ENCODE peak calls at places on chromosomes 12 and 14, in seven cellular contexts. M is mesendoderm; J is CD8-positive, alpha-beta memory T cell; B is endothelial cell of umbilical vein; O is upper lobe of right lung; X is A549; E is adrenal gland. G is an unnamed sample.

GRCh38 chr14:106372870-106373657 is 846.7 kb downstream of the TMEM121 start:
- DNase-seq in X (peak; percentile 36), E (no peak), O (peak; percentile 84), J (peak; percentile 60), M (peak; percentile 10), B (no peak), G (no peak)

GRCh38 chr12:130163461-130164215 is 1.4 kb downstream of the FZD10 start:
- DNase-seq in E (no peak), O (peak; percentile 58), B (no peak), X (no peak), J (no peak), M (no peak), G (no peak)

GRCh38 chr14:75301666-75302325 is 23.2 kb downstream of the FOS start:
- DNase-seq in M (no peak), B (peak; percentile 64), E (peak; percentile 61), J (no peak), X (no peak), O (peak; percentile 84), G (no peak)

GRCh38 chr12:21795648-21796328 is 21.3 kb upstream of the KCNJ8 start:
- DNase-seq in X (no peak), O (no peak), M (no peak), J (no peak), E (no peak), B (no peak), G (no peak)

GRCh38 chr14:76810953-76811400 is 1.7 kb downstream of the ANGEL1 start:
- DNase-seq in E (peak; percentile 64), M (peak; percentile 68), J (no peak), O (no peak), B (peak; percentile 59), X (peak; percentile 38), G (no peak)

GRCh38 chr12:69274861-69275260 is 35.5 kb downstream of the CPSF6 start:
- DNase-seq in X (no peak), B (peak; percentile 54), O (no peak), J (no peak), E (no peak), M (no peak), G (no peak)

GRCh38 chr14:20494935-20495766 is 10.2 kb upstream of the RNASE10 start:
- DNase-seq in E (peak; percentile 21), O (no peak), B (peak; percentile 51), J (no peak), X (no peak), M (peak; percentile 82), G (peak; percentile 87)

GRCh38 chr14:86217523-86217922 is 687.6 kb downstream of the FLRT2 start:
- DNase-seq in E (no peak), X (no peak), M (peak; percentile 19), J (no peak), O (no peak), B (no peak), G (no peak)

GRCh38 chr12:76284816-76285750 is 63.1 kb downstream of the BBS10 start:
- DNase-seq in O (no peak), X (no peak), M (no peak), J (no peak), B (no peak), E (no peak), G (no peak)

GRCh38 chr14:89000007-89000942 is 175.8 kb downstream of the TTC8 start:
- DNase-seq in J (no peak), M (peak; percentile 89), O (peak; percentile 76), E (peak; percentile 95), B (peak; percentile 57), X (peak; percentile 81), G (peak; percentile 95)

GRCh38 chr12:109099426-109100020 is 2.1 kb downstream of the UNG start:
- DNase-seq in M (no peak), O (no peak), B (no peak), X (no peak), J (no peak), E (no peak), G (no peak)
- H3K27ac ChIP-seq in M (no peak overlapping the region), O (peak overlapping the region; percentile 37), B (peak overlapping the region; percentile 20), X (peak overlapping the region; percentile 76), J (no peak overlapping the region), E (peak overlapping the region; percentile 79), G (no peak overlapping the region)

GRCh38 chr12:40225984-40226602 is 1.3 kb downstream of the LRRK2 start:
- DNase-seq in E (no peak), M (no peak), X (no peak), B (no peak), J (no peak), O (no peak), G (no peak)
- H3K27ac ChIP-seq in E (no peak overlapping the region), M (no peak overlapping the region), X (peak overlapping the region; percentile 94), B (no peak overlapping the region), J (no peak overlapping the region), O (peak overlapping the region; percentile 98), G (no peak overlapping the region)

DNA sequence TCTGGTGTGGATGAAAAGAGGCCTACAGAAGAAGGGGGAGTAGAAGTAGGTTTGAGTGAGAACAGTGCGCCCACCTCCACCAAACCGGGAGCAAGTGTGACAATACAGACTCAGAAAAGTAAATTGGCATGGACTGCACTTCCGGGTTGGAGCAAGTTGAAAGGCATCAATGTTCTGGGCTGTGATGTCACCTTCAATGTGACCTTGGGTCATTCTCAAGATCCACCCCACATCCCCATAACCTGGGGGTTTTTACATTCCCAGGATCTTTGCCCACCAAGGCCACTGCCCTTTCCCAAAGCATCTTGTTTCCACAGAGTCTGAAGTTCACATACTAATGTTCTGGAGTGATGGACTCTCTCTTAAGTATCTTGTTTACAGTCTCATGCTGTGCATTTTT is 5.3 kb upstream of the GZMB start:
- DNase-seq in B (no peak), O (no peak), X (no peak), J (no peak), M (no peak), E (no peak), G (no peak)
- H3K27ac ChIP-seq in B (no peak overlapping the region), O (no peak overlapping the region), X (no peak overlapping the region), J (no peak overlapping the region), M (no peak overlapping the region), E (no peak overlapping the region), G (no peak overlapping the region)

DNA sequence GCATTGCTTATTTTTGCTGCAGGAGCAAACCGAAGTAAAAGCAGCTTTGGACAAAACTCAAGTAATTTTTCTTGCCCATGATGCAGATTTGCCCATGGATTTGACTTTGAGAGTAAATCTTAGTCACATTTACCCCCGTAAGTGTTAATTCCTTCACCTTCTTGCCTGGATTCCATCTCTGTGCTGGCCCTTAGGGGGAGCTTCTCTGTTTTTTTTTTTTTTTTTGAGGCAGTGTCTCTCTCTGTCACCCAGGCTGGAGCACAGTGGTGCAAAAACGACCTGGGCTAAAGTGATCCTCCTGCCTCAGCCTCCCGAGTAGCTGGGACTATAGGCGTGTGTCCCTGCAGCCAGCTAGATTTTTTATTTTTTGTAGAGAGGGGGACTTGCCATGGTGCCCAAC is 210.2 kb downstream of the FUT8 start:
- DNase-seq in O (no peak), J (no peak), E (no peak), M (peak; percentile 14), X (no peak), B (no peak), G (no peak)
- H3K27ac ChIP-seq in O (no peak overlapping the region), J (no peak overlapping the region), E (no peak overlapping the region), M (no peak overlapping the region), X (no peak overlapping the region), B (no peak overlapping the region), G (no peak overlapping the region)

GRCh38 chr12:64625243-64626077 is 15.2 kb downstream of the RASSF3 start:
- DNase-seq in J (no peak), M (peak; percentile 70), O (peak; percentile 69), E (peak; percentile 77), B (peak; percentile 96), X (peak; percentile 76), G (peak; percentile 84)
- H3K27ac ChIP-seq in J (peak overlapping the region; percentile 49), M (no peak overlapping the region), O (peak overlapping the region; percentile 86), E (peak overlapping the region; percentile 45), B (peak overlapping the region; percentile 89), X (peak overlapping the region; percentile 86), G (peak overlapping the region; percentile 58)

G was measured in foreskin keratinocyte.